ENCODE peak calls at places on chromosomes 1 and 21, in nine cellular contexts. Q is iris pigment epithelial cell; O is germinal center; L is neural progenitor cell; Z is GM04504; R is AG09309; X is memory B cell; V is glutamatergic neuron; Y is activated T-cell treated with anti-CD3 and anti-CD28 coated beads, Interleukin-2, amount 50 U/mL, for 1 hour. F is an unnamed sample.

GRCh38 chr1:77263708-77264107 is 18.1 kb upstream of the AK5 start:
- DNase-seq in Q (no peak), X (no peak), Y (no peak), L (no peak), R (no peak), Z (no peak), O (no peak), V (no peak), F (no peak)

GRCh38 chr1:109928591-109929111 is 18.0 kb downstream of the CSF1 start:
- DNase-seq in Q (peak), X (no peak), V (no peak), O (no peak), Y (no peak), L (no peak), Z (no peak), R (no peak), F (no peak)

GRCh38 chr1:157363660-157364140 is 188.6 kb downstream of the FCRL5 start:
- DNase-seq in R (no peak), X (peak), O (peak), Y (no peak), Z (peak), Q (peak), V (peak), L (peak), F (no peak)

GRCh38 chr1:178625695-178626094 is 99.3 kb upstream of the RALGPS2 start:
- DNase-seq in R (no peak), Q (no peak), Z (no peak), L (no peak), O (no peak), V (no peak), X (no peak), Y (no peak), F (no peak)

GRCh38 chr1:160354388-160354985 is 11.3 kb downstream of the NCSTN start:
- DNase-seq in R (no peak), V (peak), Z (no peak), L (peak), Q (no peak), Y (no peak), O (peak), X (peak), F (no peak)

GRCh38 chr21:46052703-46053651 is 44.9 kb upstream of the COL6A2 start:
- DNase-seq in Y (no peak), Q (peak), R (peak), V (no peak), L (no peak), O (no peak), Z (peak), X (no peak), F (peak)

GRCh38 chr1:229128209-229128608 is 142.7 kb upstream of the RAB4A start:
- DNase-seq in O (no peak), X (no peak), Y (no peak), V (no peak), L (no peak), Q (no peak), Z (no peak), R (no peak), F (no peak)

GRCh38 chr1:28510350-28511223 is 4.7 kb downstream of the RCC1 start:
- DNase-seq in Z (no peak), Y (no peak), O (no peak), L (no peak), X (no peak), Q (peak), R (no peak), V (no peak), F (no peak)

GRCh38 chr1:229058111-229058551 is 212.8 kb upstream of the RAB4A start:
- DNase-seq in V (no peak), Q (no peak), L (no peak), O (no peak), R (no peak), Z (no peak), X (no peak), Y (peak), F (no peak)

GRCh38 chr1:53896673-53897229 is 2.8 kb downstream of the DIO1 start:
- DNase-seq in X (no peak), O (no peak), Z (peak), V (no peak), Y (no peak), R (peak), L (no peak), Q (peak), F (peak)

GRCh38 chr1:86868477-86868876 is 45.4 kb downstream of the SELENOF start:
- DNase-seq in Q (peak), X (no peak), L (no peak), V (no peak), R (no peak), Z (no peak), O (no peak), Y (no peak), F (no peak)

GRCh38 chr1:44700573-44700972 is 26.1 kb downstream of the ARMH1 start:
- DNase-seq in L (no peak), R (no peak), O (no peak), V (no peak), Y (no peak), X (no peak), Z (no peak), Q (peak), F (no peak)

GRCh38 chr1:15153842-15154479 is 414 bp downstream of the TMEM51 start:
- DNase-seq in V (peak), X (no peak), O (peak), Y (no peak), Z (no peak), Q (peak), R (no peak), L (peak), F (no peak)

GRCh38 chr21:20641251-20641650 is 357.0 kb upstream of the NCAM2 start:
- DNase-seq in Q (no peak), R (no peak), V (no peak), Y (no peak), X (no peak), O (no peak), Z (no peak), L (no peak), F (no peak)

GRCh38 chr1:226149806-226150205 is 36.7 kb downstream of the ACBD3 start:
- DNase-seq in Y (no peak), Z (peak), O (no peak), R (no peak), Q (peak), L (no peak), V (no peak), X (no peak), F (no peak)

GRCh38 chr1:41466146-41466545 is 18.3 kb downstream of the EDN2 start:
- DNase-seq in V (no peak), R (no peak), O (no peak), Z (no peak), L (no peak), Y (no peak), Q (no peak), X (no peak), F (no peak)

GRCh38 chr21:15682182-15682895 is 47.4 kb upstream of the USP25 start:
- DNase-seq in X (no peak), V (no peak), Q (peak), Z (peak), Y (no peak), L (no peak), R (peak), O (no peak), F (no peak)

GRCh38 chr1:64915381-64916274 is 50.7 kb downstream of the JAK1 start:
- DNase-seq in Z (no peak), V (no peak), R (no peak), Y (no peak), L (no peak), Q (peak), O (no peak), X (no peak), F (peak)

GRCh38 chr1:188825471-188825870 is 1652.2 kb downstream of the BRINP3 start:
- DNase-seq in Y (no peak), R (no peak), X (no peak), L (no peak), Q (peak), V (no peak), Z (no peak), O (no peak), F (no peak)

GRCh38 chr1:155591770-155592169 is 18.2 kb upstream of the MSTO1 start:
- DNase-seq in V (no peak), R (peak), O (peak), Y (no peak), Q (peak), X (peak), L (peak), Z (peak), F (no peak)

GRCh38 chr1:208842442-208842841 is 598.3 kb upstream of the PLXNA2 start:
- DNase-seq in O (no peak), R (no peak), L (peak), Z (no peak), Y (no peak), V (no peak), X (no peak), Q (no peak), F (no peak)

GRCh38 chr1:24735619-24736375 is 9.4 kb upstream of the CLIC4 start:
- DNase-seq in L (peak), R (no peak), X (no peak), V (no peak), Q (peak), Z (no peak), Y (no peak), O (no peak), F (no peak)

GRCh38 chr1:51780927-51781326 is 97.6 kb downstream of the NRDC start:
- DNase-seq in O (no peak), Y (no peak), X (no peak), Z (no peak), V (no peak), R (no peak), L (no peak), Q (no peak), F (no peak)

GRCh38 chr21:38440746-38441145 is 57.5 kb downstream of the ERG start:
- DNase-seq in Q (peak), R (peak), O (no peak), X (no peak), Y (no peak), L (peak), Z (peak), V (no peak), F (peak)